ENCODE peak calls at places on chromosomes 13 and 19, in ten cellular contexts. Y is neural progenitor cell, P is AG04450, K is psoas muscle, A is thoracic aorta, Q is cardiac muscle cell, Z is fibroblast of the aortic adventitia, M is left lung, I is body of pancreas, G is adrenal gland. J is an unnamed sample.

GRCh38 chr13:39777527-39778061 is 122.1 kb downstream of the COG6 start:
- DNase-seq in M (no peak), I (no peak), Z (peak), P (peak), A (no peak), K (no peak), Y (peak), Q (no peak), G (no peak), J (peak)

GRCh38 chr13:94994506-94994905 is 282.2 kb upstream of the SOX21 start:
- DNase-seq in K (no peak), M (no peak), Y (no peak), Q (no peak), A (no peak), G (no peak), P (no peak), Z (no peak), I (no peak), J (no peak)

GRCh38 chr13:112979406-112979902 is 10.4 kb downstream of the MCF2L start:
- DNase-seq in K (no peak), A (no peak), G (no peak), M (peak), Y (no peak), Q (no peak), P (no peak), Z (no peak), I (no peak), J (no peak)

GRCh38 chr13:28488376-28489005 is 6.4 kb downstream of the FLT1 start:
- DNase-seq in Z (no peak), A (no peak), Y (no peak), M (no peak), Q (no peak), G (no peak), P (no peak), I (no peak), K (no peak), J (no peak)

GRCh38 chr13:31434613-31435012 is 234.8 kb downstream of the B3GLCT start:
- DNase-seq in Q (no peak), G (no peak), P (no peak), K (no peak), M (no peak), I (no peak), A (no peak), Z (no peak), Y (no peak), J (no peak)

GRCh38 chr19:5624154-5624663 is 1.3 kb downstream of the SAFB start:
- DNase-seq in Y (peak), M (no peak), Q (peak), A (no peak), Z (peak), I (peak), G (peak), K (peak), P (no peak), J (no peak)

GRCh38 chr19:19820774-19821315 is 705 bp downstream of the ZNF506 start:
- DNase-seq in P (no peak), Y (no peak), I (no peak), M (no peak), Q (peak), A (no peak), K (no peak), G (no peak), Z (peak), J (no peak)

GRCh38 chr13:27293873-27294515 is 23.4 kb downstream of the RASL11A start:
- DNase-seq in Q (no peak), I (no peak), Y (no peak), P (no peak), K (no peak), G (no peak), A (no peak), M (no peak), Z (no peak), J (no peak)

GRCh38 chr13:48356750-48357149 is 53.2 kb downstream of the RB1 start:
- DNase-seq in G (no peak), Y (no peak), I (no peak), M (no peak), K (no peak), Z (no peak), P (no peak), Q (no peak), A (no peak), J (no peak)

GRCh38 chr13:52036037-52036436 is 11.5 kb downstream of the UTP14C start:
- DNase-seq in K (no peak), G (no peak), I (no peak), Z (no peak), Q (no peak), A (no peak), M (no peak), Y (no peak), P (no peak), J (no peak)

GRCh38 chr19:33863436-33863835 is 66.8 kb downstream of the KCTD15 start:
- DNase-seq in K (no peak), I (no peak), A (no peak), G (no peak), M (no peak), Y (no peak), Q (no peak), Z (no peak), P (no peak), J (no peak)

GRCh38 chr13:94813920-94814500 is 101.7 kb upstream of the SOX21 start:
- DNase-seq in M (no peak), G (no peak), Z (no peak), Y (peak), P (no peak), Q (no peak), K (no peak), A (no peak), I (no peak), J (no peak)

GRCh38 chr13:108508263-108508662 is 121.1 kb upstream of the MYO16 start:
- DNase-seq in Q (peak), P (no peak), A (no peak), Y (peak), Z (peak), M (no peak), G (no peak), K (no peak), I (no peak), J (no peak)

GRCh38 chr19:38666662-38667448 is 19.4 kb downstream of the ACTN4 start:
- DNase-seq in A (no peak), Q (peak), I (peak), Z (peak), P (no peak), Y (peak), G (peak), M (no peak), K (peak), J (no peak)

GRCh38 chr13:57925250-57925649 is 293.7 kb downstream of the PCDH17 start:
- DNase-seq in G (no peak), A (no peak), P (no peak), K (no peak), Z (no peak), Y (no peak), M (no peak), I (no peak), Q (peak), J (no peak)

GRCh38 chr19:6534451-6535093 is 3.7 kb downstream of the TNFSF9 start:
- DNase-seq in A (no peak), Z (no peak), P (no peak), G (no peak), Q (peak), I (no peak), Y (peak), K (no peak), M (no peak), J (no peak)

GRCh38 chr19:39544201-39544903 is 4.4 kb upstream of the EID2 start:
- DNase-seq in Z (peak), P (no peak), K (no peak), A (no peak), I (no peak), Y (no peak), M (no peak), Q (no peak), G (no peak), J (no peak)

GRCh38 chr13:74062933-74063332 is 71.3 kb downstream of the KLF12 start:
- DNase-seq in G (peak), Q (peak), P (no peak), M (no peak), Z (peak), I (no peak), Y (no peak), A (peak), K (peak), J (no peak)

GRCh38 chr19:50708179-50708879 is 11.3 kb downstream of the SHANK1 start:
- DNase-seq in Z (no peak), K (peak), A (no peak), M (peak), Q (no peak), I (no peak), G (no peak), Y (no peak), P (no peak), J (no peak)

GRCh38 chr19:3224346-3225325 is at the start of gene CELF5:
- DNase-seq in M (peak), Z (no peak), Q (peak), I (peak), Y (peak), K (no peak), P (no peak), A (no peak), G (peak), J (no peak)

GRCh38 chr19:40627486-40628279 is 26.5 kb downstream of the LTBP4 start:
- DNase-seq in K (no peak), I (no peak), M (peak), G (no peak), A (no peak), Z (no peak), P (no peak), Q (no peak), Y (no peak), J (no peak)

GRCh38 chr19:35042954-35043604 is 1.6 kb downstream of the HPN start:
- DNase-seq in G (no peak), Y (no peak), Q (no peak), A (no peak), I (no peak), K (no peak), P (no peak), Z (no peak), M (peak), J (no peak)
- H3K4me3 ChIP-seq in G (no peak), Y (no peak), Q (no peak), A (no peak), I (no peak), K (no peak), P (no peak), Z (no peak), M (no peak), J (peak)

GRCh38 chr19:27776020-27776419 is 1436.9 kb downstream of the UQCRFS1 start:
- DNase-seq in Q (no peak), I (no peak), Z (peak), A (no peak), G (peak), K (no peak), M (no peak), P (no peak), Y (no peak), J (no peak)
- TF ChIP-seq CTCF in Q (peak), I (no peak), Z (peak), A (no peak), G (no peak), K (peak), M (no peak), P (peak), Y (peak), J (peak)

DNA sequence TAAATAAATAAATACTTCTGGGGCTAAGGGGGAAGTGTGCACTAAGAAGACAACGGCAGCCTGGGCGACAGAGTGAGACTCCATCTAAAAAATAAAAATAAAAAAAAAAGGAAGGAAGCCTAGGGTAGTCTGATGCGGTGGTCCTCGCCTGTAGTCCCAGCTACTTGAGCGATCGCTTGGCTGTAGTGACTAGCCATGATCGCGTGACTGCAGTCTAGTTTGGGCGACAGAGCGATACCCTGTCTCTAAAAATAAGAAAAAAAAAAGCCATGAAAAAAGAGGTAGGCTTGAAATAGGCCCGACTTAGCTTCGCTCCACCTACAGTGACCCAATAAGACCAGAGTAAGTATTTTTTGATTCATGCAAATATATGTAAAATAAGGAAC is 661 bp upstream of the BABAM1 start:
- DNase-seq in Y (peak), A (no peak), K (no peak), Q (no peak), G (peak), M (no peak), P (no peak), I (no peak), Z (no peak), J (no peak)
- H3K4me3 ChIP-seq in Y (no peak), A (peak), K (no peak), Q (no peak), G (no peak), M (no peak), P (no peak), I (no peak), Z (no peak), J (no peak)

GRCh38 chr13:80605007-80605406 is 264.1 kb upstream of the SPRY2 start:
- DNase-seq in I (no peak), G (no peak), M (no peak), P (no peak), Y (no peak), Q (no peak), A (no peak), K (no peak), Z (no peak), J (no peak)

GRCh38 chr13:80605743-80606142 is 264.8 kb upstream of the SPRY2 start:
- DNase-seq in Y (no peak), G (no peak), Q (no peak), P (no peak), M (no peak), K (no peak), A (no peak), I (no peak), Z (no peak), J (no peak)

GRCh38 chr13:80603351-80603750 is 262.4 kb upstream of the SPRY2 start:
- DNase-seq in Z (no peak), Q (no peak), K (no peak), G (no peak), I (no peak), M (no peak), Y (no peak), P (no peak), A (no peak), J (no peak)

GRCh38 chr13:80599765-80600164 is 258.8 kb upstream of the SPRY2 start:
- DNase-seq in Q (no peak), P (no peak), Z (no peak), A (no peak), G (peak), M (no peak), Y (peak), K (no peak), I (no peak), J (no peak)

GRCh38 chr13:80604094-80604493 is 263.2 kb upstream of the SPRY2 start:
- DNase-seq in M (no peak), G (no peak), Z (peak), A (no peak), Q (no peak), I (no peak), K (no peak), P (no peak), Y (peak), J (no peak)
- TF ChIP-seq CTCF in M (peak), G (no peak), Z (peak), A (no peak), Q (peak), I (no peak), K (no peak), P (no peak), Y (no peak), J (no peak)

DNA sequence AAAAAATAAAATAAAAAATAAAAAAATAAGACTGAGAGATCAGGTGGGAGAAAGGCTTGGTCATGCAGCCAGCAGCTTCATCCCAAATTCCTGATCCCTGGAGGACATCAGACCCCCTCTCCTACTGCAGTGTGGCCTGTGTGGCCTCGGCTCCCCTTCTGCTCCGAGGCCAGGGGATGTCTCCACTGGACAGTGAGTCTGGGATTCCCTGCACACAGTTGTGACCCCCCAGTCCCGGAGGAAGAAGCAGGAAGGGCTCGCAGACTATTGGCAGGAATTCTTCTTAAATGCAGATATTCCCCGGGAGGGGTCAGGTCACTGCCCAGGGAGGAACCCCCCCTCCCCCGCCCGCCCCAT is 41.9 kb downstream of the ZNF627 start:
- DNase-seq in P (no peak), I (no peak), Q (no peak), G (no peak), Z (no peak), K (no peak), M (no peak), Y (no peak), A (no peak), J (no peak)
- H3K4me3 ChIP-seq in P (peak), I (no peak), Q (peak), G (peak), Z (no peak), K (peak), M (no peak), Y (peak), A (peak), J (peak)

GRCh38 chr19:36027696-36028095 is 5.0 kb downstream of the CLIP3 start:
- DNase-seq in Q (no peak), Z (no peak), K (no peak), P (no peak), Y (no peak), G (no peak), M (no peak), A (no peak), I (no peak), J (no peak)

GRCh38 chr19:36031308-36031707 is 1.4 kb downstream of the CLIP3 start:
- DNase-seq in I (no peak), M (no peak), Y (no peak), Q (no peak), K (peak), Z (no peak), A (no peak), G (no peak), P (no peak), J (no peak)

GRCh38 chr19:36030264-36031148 is 2.2 kb downstream of the CLIP3 start:
- DNase-seq in A (no peak), I (no peak), Z (peak), K (peak), P (no peak), Y (no peak), Q (no peak), M (no peak), G (no peak), J (peak)

GRCh38 chr19:36028313-36029041 is 4.2 kb downstream of the CLIP3 start:
- DNase-seq in K (no peak), P (no peak), Z (no peak), Y (no peak), M (no peak), Q (no peak), G (no peak), I (no peak), A (no peak), J (no peak)

GRCh38 chr19:36032251-36033104 is at the start of gene CLIP3:
- DNase-seq in K (peak), Q (peak), G (peak), M (no peak), Y (peak), Z (peak), I (peak), A (no peak), P (peak), J (no peak)
- TF ChIP-seq CTCF in K (no peak), Q (peak), G (peak), M (no peak), Y (peak), Z (peak), I (no peak), A (peak), P (no peak), J (peak)

DNA sequence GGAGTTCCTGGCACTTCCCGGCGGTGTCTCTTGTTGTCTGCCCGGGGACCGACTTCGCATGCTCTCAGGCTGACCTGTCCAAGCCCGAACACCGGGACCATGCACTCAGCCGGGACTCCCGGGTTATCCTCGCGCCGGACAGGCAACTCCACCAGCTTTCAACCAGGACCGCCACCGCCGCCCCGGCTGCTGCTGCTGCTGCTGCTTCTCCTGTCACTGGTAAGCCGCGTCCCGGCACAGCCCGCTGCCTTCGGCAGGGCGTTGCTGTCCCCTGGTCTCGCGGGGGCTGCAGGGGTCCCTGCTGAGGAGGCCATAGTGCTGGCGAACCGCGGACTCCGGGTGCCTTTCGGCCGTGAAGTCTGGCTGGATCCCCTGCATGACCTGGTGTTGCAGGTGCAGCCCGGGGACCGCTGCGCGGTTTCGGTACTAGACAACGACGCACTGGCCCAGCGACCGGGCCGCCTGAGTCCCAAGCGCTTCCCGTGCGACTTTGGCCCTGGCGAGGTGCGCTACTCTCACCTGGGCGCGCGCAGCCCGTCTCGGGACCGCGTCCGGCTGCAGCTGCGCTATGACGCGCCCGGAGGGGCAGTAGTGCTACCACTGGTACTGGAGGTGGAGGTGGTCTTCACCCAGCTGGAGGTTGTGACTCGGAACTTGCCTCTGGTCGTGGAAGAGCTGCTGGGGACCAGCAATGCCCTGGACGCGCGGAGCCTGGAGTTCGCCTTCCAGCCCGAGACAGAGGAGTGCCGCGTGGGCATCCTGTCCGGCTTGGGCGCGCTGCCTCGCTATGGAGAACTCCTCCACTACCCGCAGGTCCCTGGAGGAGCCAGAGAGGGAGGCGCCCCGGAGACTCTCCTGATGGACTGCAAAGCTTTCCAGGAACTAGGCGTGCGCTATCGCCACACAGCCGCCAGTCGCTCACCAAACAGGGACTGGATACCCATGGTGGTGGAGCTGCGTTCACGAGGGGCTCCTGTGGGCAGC is 661 bp downstream of the FREM2 start:
- DNase-seq in Y (peak), G (no peak), Q (peak), M (peak), I (peak), K (peak), Z (no peak), P (no peak), A (no peak), J (no peak)
- H3K4me3 ChIP-seq in Y (peak), G (peak), Q (peak), M (peak), I (peak), K (peak), Z (no peak), P (no peak), A (peak), J (peak)